ENCODE peak calls at places on chromosomes 1 and 21, in five cellular contexts. N is GM12878, D is HepG2, J is NT2/D1, Y is H1. V is an unnamed sample.

GRCh38 chr1:30533141-30533540 is 190.2 kb downstream of the MATN1 start:
- DNase-seq in N (no peak), D (no peak), J (no peak), Y (no peak), V (no peak)

GRCh38 chr1:245825128-245825901 is 670.5 kb downstream of the KIF26B start:
- DNase-seq in N (no peak), D (no peak), J (no peak), Y (no peak), V (no peak)

GRCh38 chr1:36306210-36306901 is at the start of gene SH3D21:
- DNase-seq in N (no peak), D (peak), J (peak), Y (peak), V (peak)

GRCh38 chr1:32742132-32742947 is 39.8 kb upstream of the SYNC start:
- DNase-seq in N (no peak), D (peak), J (no peak), Y (no peak), V (no peak)

GRCh38 chr1:27658951-27659496 is 13.0 kb downstream of the IFI6 start:
- DNase-seq in N (peak), D (no peak), J (no peak), Y (no peak), V (no peak)

GRCh38 chr1:221099747-221100146 is 220.5 kb downstream of the HLX start:
- DNase-seq in N (no peak), D (no peak), J (no peak), Y (no peak), V (no peak)

GRCh38 chr1:205255941-205256780 is 28.4 kb downstream of the TMCC2 start:
- DNase-seq in N (no peak), D (peak), J (peak), Y (peak), V (peak)

GRCh38 chr1:166868639-166869038 is 7.4 kb downstream of the TADA1 start:
- DNase-seq in N (no peak), D (no peak), J (no peak), Y (no peak), V (no peak)

GRCh38 chr1:201945157-201945556 is 1.2 kb downstream of the LMOD1 start:
- DNase-seq in N (no peak), D (no peak), J (no peak), Y (no peak), V (peak)

GRCh38 chr1:83741348-83741747 is 257.6 kb downstream of the TTLL7 start:
- DNase-seq in N (no peak), D (peak), J (peak), Y (no peak), V (no peak)

GRCh38 chr1:226975259-226975908 is 35.3 kb downstream of the COQ8A start:
- DNase-seq in N (no peak), D (no peak), J (no peak), Y (no peak), V (no peak)

GRCh38 chr1:180183426-180183825 is 28.8 kb downstream of the QSOX1 start:
- DNase-seq in N (no peak), D (no peak), J (no peak), Y (no peak), V (no peak)

GRCh38 chr1:24926596-24927249 is 3.4 kb downstream of the RUNX3 start:
- DNase-seq in N (no peak), D (no peak), J (no peak), Y (no peak), V (no peak)

GRCh38 chr1:151519667-151520066 is 8.5 kb downstream of the CGN start:
- DNase-seq in N (no peak), D (no peak), J (no peak), Y (no peak), V (no peak)

GRCh38 chr1:151518431-151518830 is 7.2 kb downstream of the CGN start:
- DNase-seq in N (no peak), D (no peak), J (no peak), Y (no peak), V (no peak)

GRCh38 chr1:151520359-151520758 is 9.2 kb downstream of the CGN start:
- DNase-seq in N (no peak), D (no peak), J (no peak), Y (no peak), V (no peak)

GRCh38 chr1:151516031-151516511 is 4.9 kb downstream of the CGN start:
- DNase-seq in N (no peak), D (no peak), J (no peak), Y (no peak), V (no peak)

DNA sequence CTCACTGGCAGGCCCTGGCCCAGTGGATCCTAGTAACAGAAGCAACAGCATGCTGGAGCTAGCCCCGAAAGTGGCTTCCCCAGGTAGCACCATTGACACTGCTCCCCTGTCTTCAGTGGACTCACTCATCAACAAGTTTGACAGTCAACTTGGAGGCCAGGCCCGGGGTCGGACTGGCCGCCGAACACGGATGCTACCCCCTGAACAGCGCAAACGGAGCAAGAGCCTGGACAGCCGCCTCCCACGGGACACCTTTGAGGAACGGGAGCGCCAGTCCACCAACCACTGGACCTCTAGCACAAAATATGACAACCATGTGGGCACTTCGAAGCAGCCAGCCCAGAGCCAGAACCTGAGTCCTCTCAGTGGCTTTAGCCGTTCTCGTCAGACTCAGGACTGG is 7.7 kb downstream of the CGN start:
- DNase-seq in N (no peak), D (no peak), J (no peak), Y (no peak), V (no peak)
- TF ChIP-seq SUZ12 in N (no peak), D (no peak), J (no peak), Y (no peak), V (no peak)

DNA sequence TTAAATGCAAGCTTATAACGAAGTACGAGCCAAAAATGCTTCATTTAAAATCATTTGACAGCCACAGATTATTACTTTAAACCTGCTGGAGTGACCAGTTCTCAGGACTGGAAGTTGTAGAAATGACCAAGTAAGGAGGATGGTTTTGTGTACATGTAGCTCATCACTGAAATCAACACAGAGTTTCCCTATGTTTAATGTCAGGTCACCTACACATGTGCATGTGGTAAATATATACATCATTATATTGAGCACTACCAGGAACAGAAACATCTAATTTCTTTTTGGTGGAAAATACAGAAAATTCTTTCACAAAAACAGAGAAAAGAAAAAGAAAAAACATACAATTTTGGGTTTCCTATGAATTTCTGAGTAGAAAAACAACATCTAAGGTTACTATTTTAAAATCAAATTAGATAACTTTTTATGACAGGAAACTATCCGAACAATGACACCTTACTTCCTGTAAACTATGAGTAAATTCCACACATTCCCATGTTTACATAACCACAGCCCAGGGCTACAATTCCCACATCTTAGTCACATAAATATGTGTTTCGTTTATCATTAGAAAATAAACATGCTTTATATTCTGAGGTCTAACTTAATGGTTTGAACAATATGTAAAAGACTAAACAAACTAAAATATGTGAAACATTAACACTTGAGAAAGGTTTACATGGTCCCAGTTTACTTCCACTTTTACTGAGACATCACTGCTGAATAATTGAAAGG is 73.6 kb downstream of the ZNF281 start:
- DNase-seq in N (no peak), D (peak), J (no peak), Y (no peak), V (no peak)
- TF ChIP-seq SUZ12 in N (no peak), D (no peak), J (no peak), Y (no peak), V (no peak)

DNA sequence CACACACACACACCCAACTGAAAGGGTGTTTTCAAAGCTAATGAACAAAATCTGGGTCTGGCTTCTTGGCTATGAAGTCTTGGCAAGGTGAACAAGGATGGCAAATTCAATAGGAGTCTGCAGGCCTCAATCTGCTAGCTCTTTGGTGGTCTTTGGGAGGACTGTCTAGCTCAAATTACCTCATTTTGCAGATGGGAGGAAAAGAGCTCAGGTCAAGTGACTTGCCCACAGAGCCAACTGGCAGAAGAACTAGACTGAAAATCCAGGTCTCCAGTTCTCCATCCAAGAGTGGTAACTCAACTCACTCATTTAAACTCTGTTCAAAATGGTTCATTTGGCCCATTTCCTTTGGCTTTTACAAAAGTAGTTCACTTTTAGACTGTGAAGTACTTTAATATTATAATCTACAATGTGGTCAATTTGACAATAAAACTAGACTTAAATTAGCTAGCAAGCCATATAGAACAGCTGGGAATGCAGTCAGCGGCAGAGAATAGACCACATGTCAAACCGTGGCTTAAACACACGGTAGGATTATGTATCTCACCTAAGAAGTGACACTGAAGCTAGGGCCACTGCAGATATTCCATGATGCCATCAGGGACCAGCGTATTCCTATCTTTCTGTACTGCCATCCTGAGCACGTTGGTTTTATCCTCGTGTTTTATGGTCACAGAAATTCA is 112.9 kb downstream of the APP start:
- DNase-seq in N (no peak), D (no peak), J (no peak), Y (no peak), V (no peak)
- TF ChIP-seq SUZ12 in N (no peak), D (no peak), J (no peak), Y (no peak), V (no peak)

GRCh38 chr1:38789498-38790169 is 69.9 kb downstream of the RRAGC start:
- DNase-seq in N (no peak), D (peak), J (no peak), Y (no peak), V (peak)
- TF ChIP-seq SUZ12 in N (no peak), D (no peak), J (no peak), Y (no peak), V (no peak)

GRCh38 chr21:45551316-45551715 is 9.1 kb upstream of the SLC19A1 start:
- DNase-seq in N (peak), D (no peak), J (no peak), Y (no peak), V (no peak)

GRCh38 chr21:45549670-45550463 is 7.6 kb upstream of the SLC19A1 start:
- DNase-seq in N (peak), D (no peak), J (no peak), Y (no peak), V (no peak)

GRCh38 chr21:45551816-45552695 is 9.8 kb upstream of the SLC19A1 start:
- DNase-seq in N (no peak), D (no peak), J (no peak), Y (no peak), V (no peak)

GRCh38 chr21:45548711-45549491 is 6.7 kb upstream of the SLC19A1 start:
- DNase-seq in N (no peak), D (no peak), J (no peak), Y (no peak), V (no peak)

DNA sequence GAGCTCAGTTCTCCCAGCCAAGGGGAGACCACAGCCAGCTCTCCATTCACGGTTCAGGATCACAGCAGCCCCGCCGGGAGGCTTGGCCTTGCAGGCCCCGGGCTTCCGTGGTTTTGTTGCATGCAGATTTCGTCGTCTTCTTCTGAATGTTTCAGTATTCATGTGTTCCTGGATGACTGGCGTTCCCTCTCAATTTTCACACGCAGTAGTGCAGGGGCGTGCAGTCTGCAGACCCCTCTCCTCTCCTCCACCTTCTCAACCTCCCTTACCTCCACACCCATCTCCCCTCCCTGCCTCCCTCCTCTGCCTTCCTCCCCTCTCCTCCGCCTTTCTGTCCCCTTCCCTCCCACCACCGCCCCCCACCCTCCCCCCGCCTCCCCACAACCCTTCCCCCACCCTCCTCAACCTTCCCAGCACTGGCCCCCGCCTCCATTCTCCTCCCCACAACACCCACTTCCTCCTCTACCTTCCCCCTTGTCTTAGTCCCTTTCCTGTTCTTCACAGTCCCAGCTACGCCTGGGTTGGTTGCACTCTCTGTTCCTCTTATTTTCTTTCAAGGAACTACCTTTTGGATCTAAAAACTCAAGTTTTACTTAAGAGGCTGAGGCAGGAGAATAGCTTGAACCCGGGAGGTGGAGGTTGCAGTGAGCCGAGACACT is 8.4 kb upstream of the SLC19A1 start:
- DNase-seq in N (peak), D (no peak), J (no peak), Y (no peak), V (no peak)
- TF ChIP-seq SUZ12 in N (no peak), D (no peak), J (no peak), Y (no peak), V (no peak)